ENCODE peak calls at places on chromosomes 4 and X, in seven cellular contexts. T is PC-9, V is cardiac muscle cell, Z is ovary, X is stomach, O is lower lobe of right lung, G is uterus. J is an unnamed sample. For H3K27me3, the result is how much of the 10 kb centered on the place peaks cover.

GRCh38 chr4:65921180-65921579 is 250.9 kb upstream of the EPHA5 start:
- DNase-seq in T (no peak), V (no peak), Z (no peak), X (no peak), O (no peak), G (no peak), J (no peak)

GRCh38 chrX:4263005-4263404 is 549.6 kb upstream of the PRKX start:
- DNase-seq in T (no peak), V (no peak), Z (no peak), X (no peak), O (no peak), G (no peak), J (no peak)

GRCh38 chrX:105765691-105766090 is 56.6 kb upstream of the NRK start:
- DNase-seq in T (no peak), V (no peak), Z (no peak), X (no peak), O (no peak), G (no peak), J (no peak)

GRCh38 chr4:149441338-149441737 is 374.3 kb downstream of the IQCM start:
- DNase-seq in T (no peak), V (peak), Z (no peak), X (no peak), O (no peak), G (no peak), J (no peak)

GRCh38 chrX:103453655-103454054 is 65.6 kb downstream of the RAB40A start:
- DNase-seq in T (peak), V (peak), Z (no peak), X (no peak), O (no peak), G (no peak), J (no peak)

GRCh38 chr4:137238456-137238855 is 293.8 kb downstream of the PCDH18 start:
- DNase-seq in T (no peak), V (no peak), Z (no peak), X (no peak), O (no peak), G (no peak), J (no peak)

GRCh38 chr4:15027921-15028435 is 25.7 kb downstream of the CPEB2 start:
- DNase-seq in T (no peak), V (peak), Z (no peak), X (no peak), O (no peak), G (no peak), J (no peak)

GRCh38 chr4:184755278-184755677 is 21.4 kb upstream of the CENPU start:
- DNase-seq in T (no peak), V (peak), Z (no peak), X (no peak), O (no peak), G (peak), J (no peak)

GRCh38 chrX:55119712-55120111 is 30.9 kb downstream of the PAGE2 start:
- DNase-seq in T (no peak), V (peak), Z (no peak), X (no peak), O (no peak), G (no peak), J (no peak)

GRCh38 chrX:20461576-20461975 is 194.9 kb upstream of the RPS6KA3 start:
- DNase-seq in T (no peak), V (no peak), Z (no peak), X (no peak), O (no peak), G (no peak), J (no peak)

GRCh38 chrX:68461541-68461940 is 28.2 kb upstream of the OPHN1 start:
- DNase-seq in T (no peak), V (no peak), Z (no peak), X (no peak), O (no peak), G (no peak), J (no peak)

GRCh38 chrX:118240359-118240758 is 105.5 kb upstream of the WDR44 start:
- DNase-seq in T (no peak), V (peak), Z (no peak), X (no peak), O (no peak), G (no peak), J (no peak)
- H3K4me3 ChIP-seq in T (no peak), V (no peak), Z (no peak), X (no peak), O (no peak), G (no peak), J (no peak)

GRCh38 chr4:25449688-25450087 is 72.6 kb downstream of the ANAPC4 start:
- DNase-seq in T (no peak), V (no peak), Z (no peak), X (no peak), O (no peak), G (no peak), J (no peak)

GRCh38 chr4:25454491-25454890 is 77.4 kb downstream of the ANAPC4 start:
- DNase-seq in T (no peak), V (no peak), Z (no peak), X (no peak), O (no peak), G (no peak), J (no peak)

GRCh38 chr4:25450491-25450901 is 73.4 kb downstream of the ANAPC4 start:
- DNase-seq in T (no peak), V (no peak), Z (no peak), X (no peak), O (no peak), G (no peak), J (no peak)

GRCh38 chr4:25451676-25452075 is 74.6 kb downstream of the ANAPC4 start:
- DNase-seq in T (no peak), V (no peak), Z (no peak), X (no peak), O (no peak), G (no peak), J (no peak)

DNA sequence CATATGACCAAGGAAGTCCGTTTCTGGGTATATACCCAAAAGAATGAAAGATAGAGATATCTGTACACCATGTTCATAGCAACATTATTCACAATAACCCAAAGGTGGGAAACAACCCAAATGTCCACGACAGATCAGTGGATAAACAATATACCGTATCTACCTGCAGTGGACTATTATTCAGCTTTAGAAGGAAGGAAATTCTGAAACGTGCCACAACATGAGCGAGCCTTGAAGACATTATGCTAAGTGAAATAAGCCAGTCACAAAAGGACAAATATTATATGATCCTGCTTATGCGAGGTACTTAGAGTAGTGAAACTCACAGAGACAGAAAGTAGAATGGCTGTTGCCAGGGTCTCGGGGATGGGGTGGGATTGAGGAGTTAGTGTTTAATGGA is 75.0 kb downstream of the ANAPC4 start:
- DNase-seq in T (no peak), V (no peak), Z (no peak), X (no peak), O (no peak), G (no peak), J (no peak)
- TF ChIP-seq CTCF in T (no peak), V (no peak), Z (no peak), X (no peak), O (no peak), G (no peak), J (no peak)

DNA sequence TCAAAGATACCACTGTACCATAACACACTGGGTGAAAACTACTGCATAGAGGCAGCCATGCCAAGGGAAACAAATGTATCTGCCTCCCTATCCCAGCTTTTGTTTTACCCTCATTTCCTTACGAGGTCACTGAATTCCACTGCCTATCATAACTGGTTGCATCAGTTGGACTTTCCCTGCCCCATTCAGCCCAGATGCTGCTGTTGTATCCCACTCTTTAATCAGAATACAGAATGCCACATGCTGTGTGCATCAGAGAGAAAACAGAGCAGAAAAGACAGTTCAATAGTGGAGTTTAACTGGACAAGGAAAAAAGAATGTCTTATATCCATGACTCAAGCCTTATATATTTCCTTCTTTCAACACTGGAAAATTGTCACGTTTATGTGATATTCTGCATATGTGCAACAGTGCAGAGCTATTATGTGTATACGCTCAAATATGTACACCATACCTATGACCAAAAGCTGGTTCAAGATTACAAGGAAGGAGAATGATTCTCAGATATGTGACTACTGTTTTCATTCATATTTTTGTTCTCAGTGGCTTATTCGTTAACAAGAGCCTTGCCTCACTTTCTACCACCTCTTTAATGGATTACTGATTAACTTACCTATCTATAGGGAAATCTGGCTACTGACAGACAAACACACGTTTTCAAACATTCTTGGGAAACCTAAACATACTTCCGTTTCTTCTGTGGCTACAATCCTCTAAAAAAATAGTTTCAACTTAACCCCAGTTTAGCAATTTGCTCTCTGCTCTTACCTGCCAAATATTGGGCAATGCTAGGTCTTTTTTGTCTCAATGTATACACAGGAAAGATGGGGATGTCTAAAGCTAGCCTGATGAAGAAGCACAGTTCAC is 378.9 kb downstream of the SMARCA1 start:
- DNase-seq in T (no peak), V (peak), Z (no peak), X (no peak), O (no peak), G (no peak), J (no peak)
- H3K27me3 ChIP-seq in T (under half), V (under half), Z (under half), X (under half), O (under half), G (under half), J (under half)

GRCh38 chr4:102817021-102817605 is 10.2 kb downstream of the UBE2D3 start:
- DNase-seq in T (no peak), V (no peak), Z (no peak), X (no peak), O (no peak), G (no peak), J (no peak)
- H3K4me3 ChIP-seq in T (no peak), V (no peak), Z (no peak), X (no peak), O (peak), G (no peak), J (peak)